ENCODE peak calls at places on chromosomes 2 and 18, in eight cellular contexts. P is neural crest cell, E is omental fat pad, H is heart left ventricle, I is tibial artery, N is hepatocyte, D is fibroblast of pulmonary artery, Q is upper lobe of right lung. R is an unnamed sample.

GRCh38 chr2:238868067-238868524 is 20.2 kb downstream of the TWIST2 start:
- DNase-seq in Q (peak; percentile 51), H (no peak), D (peak; percentile 30), I (no peak), E (no peak), P (no peak), N (no peak), R (peak; percentile 78)

GRCh38 chr18:29840101-29840500 is 1202.4 kb downstream of the DSC3 start:
- DNase-seq in D (peak; percentile 73), N (peak; percentile 23), I (no peak), P (no peak), Q (no peak), E (no peak), H (no peak), R (peak; percentile 83)

GRCh38 chr18:79450289-79450920 is 54.7 kb downstream of the NFATC1 start:
- DNase-seq in H (no peak), N (no peak), Q (no peak), E (no peak), D (no peak), I (no peak), P (no peak), R (no peak)

GRCh38 chr18:67519582-67519981 is 3.1 kb upstream of the DSEL start:
- DNase-seq in I (no peak), N (peak; percentile 13), P (no peak), H (no peak), Q (no peak), E (no peak), D (peak; percentile 74), R (peak; percentile 82)

GRCh38 chr2:196703660-196704209 is 64.2 kb downstream of the CCDC150 start:
- DNase-seq in E (no peak), D (peak; percentile 18), I (no peak), H (no peak), Q (no peak), P (no peak), N (no peak), R (peak; percentile 60)

GRCh38 chr2:39243469-39244123 is at the start of gene CDKL4:
- DNase-seq in N (no peak), H (peak; percentile 34), D (peak; percentile 6), Q (peak; percentile 70), P (no peak), E (no peak), I (no peak), R (no peak)

GRCh38 chr2:20624156-20624883 is 26.6 kb downstream of the HS1BP3 start:
- DNase-seq in N (no peak), D (no peak), Q (peak; percentile 59), I (no peak), E (no peak), H (no peak), P (no peak), R (no peak)

GRCh38 chr2:170554278-170554955 is 160.7 kb upstream of the SP5 start:
- DNase-seq in H (peak; percentile 54), I (peak; percentile 79), D (peak; percentile 13), E (peak; percentile 28), N (no peak), Q (no peak), P (no peak), R (peak; percentile 41)

GRCh38 chr2:202140522-202141292 is 67.7 kb downstream of the KIAA2012 start:
- DNase-seq in Q (no peak), P (no peak), H (no peak), N (no peak), I (no peak), D (no peak), E (no peak), R (peak; percentile 45)

GRCh38 chr2:65625982-65626381 is 193.6 kb upstream of the SPRED2 start:
- DNase-seq in P (no peak), D (no peak), Q (no peak), I (no peak), H (no peak), E (no peak), N (no peak), R (no peak)
- TF ChIP-seq CTCF in P (no peak), D (no peak), Q (no peak), I (no peak), H (no peak), E (no peak), N (no peak), R (no peak)

GRCh38 chr2:37189452-37190153 is 1.1 kb upstream of the SULT6B1 start:
- DNase-seq in I (no peak), D (peak; percentile 83), Q (no peak), E (no peak), N (peak; percentile 70), P (no peak), H (no peak), R (peak; percentile 68)
- TF ChIP-seq CTCF in I (no peak), D (peak; percentile 5), Q (no peak), E (no peak), N (no peak), P (no peak), H (no peak), R (no peak)

GRCh38 chr18:48851563-48851962 is 99.2 kb downstream of the SMAD7 start:
- DNase-seq in H (peak; percentile 82), P (no peak), Q (peak; percentile 78), D (peak; percentile 53), I (peak; percentile 59), E (no peak), N (no peak), R (peak; percentile 48)
- TF ChIP-seq CTCF in H (no peak), P (no peak), Q (no peak), D (no peak), I (no peak), E (no peak), N (no peak), R (no peak)

GRCh38 chr2:127196549-127196948 is 23.6 kb downstream of the CYP27C1 start:
- DNase-seq in Q (no peak), D (no peak), P (no peak), N (no peak), E (no peak), I (no peak), H (no peak), R (no peak)

GRCh38 chr2:127199223-127199622 is 20.9 kb downstream of the CYP27C1 start:
- DNase-seq in Q (no peak), D (no peak), I (no peak), N (no peak), E (no peak), P (no peak), H (no peak), R (no peak)

GRCh38 chr2:127195140-127196074 is 24.7 kb downstream of the CYP27C1 start:
- DNase-seq in Q (no peak), P (no peak), D (no peak), I (no peak), E (no peak), H (no peak), N (no peak), R (no peak)

GRCh38 chr2:127197475-127198385 is 22.4 kb downstream of the CYP27C1 start:
- DNase-seq in Q (peak; percentile 82), H (no peak), D (peak; percentile 59), I (no peak), P (peak; percentile 76), E (no peak), N (peak; percentile 84), R (peak; percentile 47)

DNA sequence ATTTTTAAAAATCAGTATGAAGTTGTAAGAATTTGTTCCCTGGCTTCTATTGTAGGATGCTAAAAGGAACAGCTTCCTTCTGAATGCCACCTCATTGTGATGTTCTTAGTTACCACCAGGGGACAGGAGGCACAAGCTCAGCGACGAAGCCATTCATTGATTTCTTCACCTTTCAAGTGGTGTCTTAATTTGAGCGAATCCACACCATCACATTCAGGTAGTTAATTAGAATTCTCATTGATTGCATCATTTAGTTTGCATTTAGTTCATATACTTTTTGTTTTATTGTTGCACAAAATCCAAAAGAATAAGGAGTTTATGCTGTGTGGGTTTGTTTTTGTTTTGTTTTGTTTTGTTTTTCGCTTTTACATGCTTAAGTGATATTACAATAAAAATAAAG is 23.1 kb downstream of the CYP27C1 start:
- DNase-seq in I (no peak), N (no peak), H (no peak), Q (no peak), E (no peak), D (no peak), P (no peak), R (no peak)
- TF ChIP-seq CTCF in I (no peak), N (peak; percentile 31), H (no peak), Q (peak; percentile 39), E (no peak), D (peak; percentile 26), P (peak; percentile 62), R (peak; percentile 17)

DNA sequence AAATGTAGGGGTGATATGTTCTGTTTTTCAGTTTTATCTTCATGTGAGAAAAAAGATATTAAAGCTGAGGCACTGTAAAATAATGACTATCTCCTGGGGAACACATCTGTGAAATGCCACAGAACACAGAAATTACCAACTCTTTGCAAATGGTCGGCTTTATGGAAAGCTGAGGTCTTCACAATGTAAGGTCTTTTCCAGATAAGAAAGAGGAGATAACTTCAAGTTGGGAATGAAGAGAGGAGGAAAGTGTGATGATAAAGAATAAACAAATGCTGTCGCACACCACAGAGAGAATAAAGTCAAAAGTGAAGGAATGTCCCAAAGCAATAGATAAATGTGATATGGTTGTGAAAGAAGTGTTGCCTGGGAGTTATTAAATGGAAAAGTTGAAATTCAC is 1.2 kb upstream of the ALPK2 start:
- DNase-seq in Q (no peak), I (no peak), N (no peak), P (no peak), D (no peak), E (no peak), H (no peak), R (no peak)
- TF ChIP-seq CTCF in Q (no peak), I (no peak), N (no peak), P (no peak), D (no peak), E (no peak), H (no peak), R (no peak)

GRCh38 chr2:120511546-120512320 is 165.8 kb downstream of the INHBB start:
- DNase-seq in P (peak; percentile 43), E (no peak), Q (no peak), D (no peak), N (no peak), H (no peak), I (no peak), R (no peak)

GRCh38 chr2:120509991-120510735 is 164.2 kb downstream of the INHBB start:
- DNase-seq in I (no peak), P (no peak), E (no peak), D (no peak), N (no peak), H (no peak), Q (no peak), R (no peak)

GRCh38 chr2:120510751-120511395 is 164.9 kb downstream of the INHBB start:
- DNase-seq in P (no peak), D (no peak), Q (no peak), H (no peak), N (no peak), I (no peak), E (no peak), R (no peak)

GRCh38 chr2:120509213-120509815 is 163.4 kb downstream of the INHBB start:
- DNase-seq in P (no peak), Q (no peak), D (no peak), E (no peak), H (no peak), I (no peak), N (no peak), R (no peak)

DNA sequence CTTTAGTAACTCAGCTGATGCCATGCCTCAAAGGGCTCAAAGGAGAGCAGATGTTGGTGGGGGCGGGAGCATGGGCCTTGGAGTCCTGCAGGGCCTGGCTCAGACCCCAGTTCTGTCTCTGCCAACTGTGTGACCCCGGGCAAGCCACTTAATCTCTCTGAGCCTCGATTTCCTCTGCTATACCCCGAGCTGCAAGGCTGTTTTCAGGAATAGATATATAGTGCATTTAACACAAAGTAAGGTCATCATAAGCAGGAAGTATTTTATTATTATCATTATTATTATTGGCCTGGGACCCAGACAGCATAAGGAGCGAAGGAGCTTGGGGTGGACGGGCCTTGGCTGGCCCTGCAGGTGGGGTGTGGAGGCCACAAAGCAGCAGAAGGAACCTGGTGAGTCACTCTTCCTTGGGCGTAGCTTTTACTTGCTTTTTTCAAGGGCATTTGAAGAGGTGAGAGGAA is 162.7 kb downstream of the INHBB start:
- DNase-seq in Q (no peak), I (no peak), H (no peak), P (no peak), D (peak; percentile 74), E (no peak), N (no peak), R (peak; percentile 81)
- TF ChIP-seq CTCF in Q (no peak), I (no peak), H (no peak), P (no peak), D (peak; percentile 11), E (no peak), N (no peak), R (peak; percentile 35)

R was measured in fibroblast of the aortic adventitia.